ENCODE peak calls at places on chromosomes 6 and 20, in four cellular contexts. A is body of pancreas; W is CD8-positive, alpha-beta T cell; R is ovary. M is an unnamed sample. For H3K4me1 and H3K27me3, the result is how much of the 10 kb centered on the place peaks cover.

GRCh38 chr20:64058536-64058935 is 4.5 kb upstream of the TCEA2 start:
- DNase-seq in A (no peak), W (no peak), R (no peak), M (no peak)

GRCh38 chr20:15378151-15378550 is 1040.7 kb upstream of the FLRT3 start:
- DNase-seq in W (no peak), R (no peak), A (no peak), M (no peak)

GRCh38 chr20:20781029-20781428 is 68.6 kb upstream of the RALGAPA2 start:
- DNase-seq in A (no peak), W (no peak), R (no peak), M (no peak)

GRCh38 chr20:9214676-9215075 is 145.8 kb downstream of the PLCB4 start:
- DNase-seq in W (no peak), A (no peak), R (no peak), M (no peak)

GRCh38 chr6:159002432-159003160 is 2.6 kb upstream of the RSPH3 start:
- DNase-seq in A (no peak), R (no peak), W (no peak), M (no peak)

GRCh38 chr6:37433657-37434271 is 743 bp downstream of the CMTR1 start:
- DNase-seq in A (peak), R (no peak), W (peak), M (no peak)

GRCh38 chr6:45507156-45507555 is 129.4 kb upstream of the SUPT3H start:
- DNase-seq in W (no peak), R (no peak), A (no peak), M (no peak)

GRCh38 chr6:8155259-8156012 is 53.1 kb upstream of the EEF1E1 start:
- DNase-seq in W (no peak), R (no peak), A (no peak), M (no peak)

GRCh38 chr20:39109933-39110818 is 148.0 kb downstream of the DHX35 start:
- DNase-seq in R (no peak), A (peak), W (no peak), M (no peak)

GRCh38 chr20:21162631-21163030 is 36.7 kb downstream of the KIZ start:
- DNase-seq in R (no peak), W (no peak), A (no peak), M (no peak)

GRCh38 chr6:44023586-44024454 is 103.4 kb downstream of the MRPL14 start:
- DNase-seq in W (no peak), A (no peak), R (no peak), M (no peak)

GRCh38 chr6:147507162-147508072 is 1.1 kb upstream of the SAMD5 start:
- DNase-seq in W (no peak), R (peak), A (peak), M (no peak)

GRCh38 chr20:4375881-4376280 is 345.8 kb upstream of the PRND start:
- DNase-seq in A (no peak), W (no peak), R (no peak), M (no peak)

GRCh38 chr20:37670426-37670825 is 23.4 kb upstream of the CTNNBL1 start:
- DNase-seq in W (no peak), A (peak), R (peak), M (no peak)

GRCh38 chr20:18669241-18670019 is 81.6 kb downstream of the DTD1 start:
- DNase-seq in R (no peak), A (no peak), W (no peak), M (no peak)

GRCh38 chr6:56334937-56335336 is 87.6 kb upstream of the COL21A1 start:
- DNase-seq in W (no peak), R (no peak), A (no peak), M (no peak)

GRCh38 chr6:166595061-166595780 is 8.7 kb upstream of the RAMACL start:
- DNase-seq in R (no peak), A (no peak), W (no peak), M (no peak)

GRCh38 chr6:14337157-14337556 is 219.6 kb downstream of the CD83 start:
- DNase-seq in R (no peak), A (no peak), W (no peak), M (no peak)

GRCh38 chr6:19121516-19121915 is 715.7 kb upstream of the ID4 start:
- DNase-seq in W (no peak), R (no peak), A (no peak), M (no peak)

GRCh38 chr6:134590449-134590848 is 272.5 kb upstream of the SGK1 start:
- DNase-seq in R (no peak), W (no peak), A (no peak), M (no peak)

GRCh38 chr20:48942730-48943129 is 21.2 kb downstream of the ARFGEF2 start:
- DNase-seq in A (no peak), R (no peak), W (no peak), M (no peak)

GRCh38 chr6:104750449-104750848 is 109.3 kb downstream of the HACE1 start:
- DNase-seq in W (no peak), R (no peak), A (no peak), M (no peak)

GRCh38 chr6:16420715-16421461 is 182.5 kb downstream of the GMPR start:
- DNase-seq in R (no peak), W (peak), A (no peak), M (no peak)

GRCh38 chr6:78911218-78911617 is 43.9 kb downstream of the IRAK1BP1 start:
- DNase-seq in W (no peak), A (no peak), R (no peak), M (no peak)

GRCh38 chr6:41367700-41368099 is 32.3 kb downstream of the NCR2 start:
- DNase-seq in W (no peak), R (peak), A (peak), M (no peak)

GRCh38 chr6:145815875-145816274 is 1.3 kb upstream of the FBXO30 start:
- DNase-seq in W (no peak), R (no peak), A (no peak), M (no peak)

GRCh38 chr6:1326535-1327121 is 14.7 kb downstream of the FOXQ1 start:
- DNase-seq in R (no peak), A (no peak), W (no peak), M (no peak)
- H3K4me1 ChIP-seq in R (under half), A (under half), W (under half), M (under half)

DNA sequence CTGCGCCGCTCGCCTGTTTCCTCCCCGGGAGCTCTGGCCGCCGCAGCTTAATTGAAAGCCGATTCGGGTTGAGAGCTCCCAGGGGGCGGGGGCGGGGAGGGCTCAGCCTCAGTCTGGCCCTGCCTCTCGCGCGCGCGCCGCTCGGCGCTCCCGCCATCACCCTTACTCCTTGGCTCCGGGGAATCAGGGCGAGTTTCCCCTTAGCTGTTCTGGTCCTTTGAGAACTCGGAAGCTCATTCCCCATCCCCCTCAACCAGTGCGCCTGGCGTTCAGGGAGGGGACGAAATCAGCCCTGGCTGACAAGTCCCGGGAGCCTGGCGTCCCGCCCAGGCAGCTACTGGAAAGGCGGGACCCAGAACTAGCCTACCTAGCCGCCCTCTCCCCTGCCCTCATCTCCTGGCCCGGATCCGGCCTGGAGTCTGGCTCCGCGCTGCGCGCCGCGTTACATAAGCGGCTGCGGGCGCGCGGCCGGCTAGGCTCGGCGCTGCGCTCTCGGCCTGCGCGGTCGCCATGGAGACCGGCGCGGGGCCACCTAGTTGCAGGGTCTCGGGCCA is 2.8 kb downstream of the SLC12A5 start:
- DNase-seq in R (no peak), W (no peak), A (peak), M (no peak)
- H3K27me3 ChIP-seq in R (under half), W (under half), A (under half), M (under half)

GRCh38 chr6:81233990-81234389 is 518.5 kb downstream of the TENT5A start:
- DNase-seq in A (no peak), W (no peak), R (no peak), M (no peak)
- H3K27ac ChIP-seq in A (no peak), W (no peak), R (no peak), M (no peak)

DNA sequence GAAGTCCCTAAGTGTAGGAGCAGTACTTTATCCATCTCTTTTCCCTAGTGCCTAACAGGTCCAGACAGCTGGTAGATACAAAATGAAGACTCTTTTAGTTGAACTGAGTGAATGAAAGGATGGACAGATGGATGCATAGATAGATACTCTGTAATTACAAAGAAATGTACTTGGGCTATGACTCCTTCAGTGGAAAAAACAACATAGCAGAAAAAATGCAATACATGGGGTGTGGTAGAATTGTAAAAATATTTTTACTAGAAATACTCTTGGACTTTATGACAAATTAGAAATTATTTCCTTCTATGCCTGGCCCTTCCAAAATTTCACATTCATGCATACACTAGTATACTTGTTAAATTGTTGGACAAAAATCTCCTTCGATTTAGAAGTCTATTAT is 29.3 kb downstream of the KCNQ5 start:
- DNase-seq in W (no peak), R (no peak), A (no peak), M (no peak)
- H3K4me1 ChIP-seq in W (under half), R (under half), A (under half), M (under half)

GRCh38 chr6:25754508-25754907 is at the start of gene SLC17A4:
- DNase-seq in W (no peak), A (no peak), R (no peak), M (no peak)

GRCh38 chr6:25756382-25757354 is 2.1 kb downstream of the SLC17A4 start:
- DNase-seq in W (no peak), R (no peak), A (no peak), M (no peak)

GRCh38 chr6:25753079-25753478 is 1.5 kb upstream of the SLC17A4 start:
- DNase-seq in A (no peak), W (no peak), R (no peak), M (no peak)

GRCh38 chr6:25757936-25758642 is 3.5 kb downstream of the SLC17A4 start:
- DNase-seq in A (no peak), W (no peak), R (no peak), M (no peak)

DNA sequence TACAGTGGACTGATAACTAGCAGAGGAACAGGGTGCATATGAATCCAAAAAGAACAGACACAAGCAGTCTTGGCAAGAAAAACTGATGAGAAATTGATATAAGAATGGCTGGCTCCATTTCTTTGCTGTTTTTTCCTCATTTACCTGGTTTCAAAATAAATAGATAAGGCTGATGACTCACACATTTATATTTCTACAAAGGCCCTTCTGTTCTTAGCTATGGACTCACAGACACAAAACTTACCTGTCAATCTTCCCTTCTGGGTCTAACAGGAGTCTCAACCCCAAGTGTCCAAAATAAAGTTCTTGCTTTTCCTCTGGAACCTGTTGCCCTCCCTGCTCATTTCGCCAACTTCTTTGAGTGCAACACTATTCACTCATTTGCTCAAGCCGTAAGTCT is 954 bp downstream of the SLC17A4 start:
- DNase-seq in R (no peak), A (no peak), W (no peak), M (no peak)
- H3K27me3 ChIP-seq in R (under half), A (under half), W (under half), M (under half)